ENCODE peak calls at places on chromosomes 6 and 20, in seven cellular contexts. W is astrocyte of the spinal cord, C is skeletal muscle cell, S is lower lobe of right lung, B is uterus, Y is A549, M is mesendoderm. T is an unnamed sample.
A peak's percentile ranks its signal among the peaks of the same experiment; 100 is the strongest.

GRCh38 chr20:47318596-47319516 is 37.6 kb downstream of the ZMYND8 start:
- DNase-seq in W (peak; percentile 82), C (peak; percentile 72), S (peak; percentile 92), B (peak; percentile 81), Y (peak; percentile 61), M (peak; percentile 91), T (peak; percentile 82)

GRCh38 chr20:25053207-25054132 is 4.5 kb downstream of the ACSS1 start:
- DNase-seq in W (peak; percentile 35), C (no peak), S (no peak), B (peak; percentile 70), Y (no peak), M (no peak), T (peak; percentile 81)

GRCh38 chr6:35359346-35359743 is 17.0 kb downstream of the PPARD start:
- DNase-seq in W (no peak), C (no peak), S (no peak), B (no peak), Y (no peak), M (no peak), T (no peak)

GRCh38 chr6:169997187-169997929 is 245.9 kb downstream of the ERMARD start:
- DNase-seq in W (no peak), C (no peak), S (no peak), B (no peak), Y (no peak), M (no peak), T (no peak)

GRCh38 chr20:61953037-61953788 is 112.5 kb downstream of the TAF4 start:
- DNase-seq in W (no peak), C (no peak), S (peak; percentile 19), B (no peak), Y (no peak), M (no peak), T (no peak)

GRCh38 chr6:72589096-72589495 is 32.8 kb upstream of the KCNQ5 start:
- DNase-seq in W (peak; percentile 34), C (no peak), S (no peak), B (no peak), Y (no peak), M (no peak), T (peak; percentile 35)

GRCh38 chr6:127792616-127793015 is 108.2 kb downstream of the THEMIS start:
- DNase-seq in W (no peak), C (no peak), S (no peak), B (no peak), Y (no peak), M (no peak), T (no peak)

GRCh38 chr6:111464184-111464583 is 18.8 kb downstream of the REV3L start:
- DNase-seq in W (no peak), C (no peak), S (no peak), B (no peak), Y (no peak), M (no peak), T (no peak)

GRCh38 chr20:8176276-8176675 is 44.2 kb downstream of the PLCB1 start:
- DNase-seq in W (no peak), C (no peak), S (no peak), B (no peak), Y (no peak), M (no peak), T (no peak)

GRCh38 chr20:20358801-20359200 is 9.1 kb upstream of the INSM1 start:
- DNase-seq in W (no peak), C (no peak), S (no peak), B (no peak), Y (no peak), M (no peak), T (no peak)

GRCh38 chr6:75526502-75527127 is 33.0 kb upstream of the FILIP1 start:
- DNase-seq in W (peak; percentile 73), C (peak; percentile 26), S (no peak), B (peak; percentile 45), Y (peak; percentile 77), M (peak; percentile 62), T (peak; percentile 89)

GRCh38 chr6:75528423-75528822 is 34.8 kb upstream of the FILIP1 start:
- DNase-seq in W (no peak), C (peak; percentile 23), S (no peak), B (no peak), Y (no peak), M (no peak), T (peak; percentile 77)

GRCh38 chr6:75532521-75532920 is 38.9 kb upstream of the FILIP1 start:
- DNase-seq in W (peak; percentile 30), C (no peak), S (no peak), B (no peak), Y (no peak), M (peak; percentile 33), T (peak; percentile 39)

GRCh38 chr6:75531174-75531573 is 37.6 kb upstream of the FILIP1 start:
- DNase-seq in W (no peak), C (no peak), S (no peak), B (no peak), Y (no peak), M (no peak), T (no peak)

GRCh38 chr6:75530696-75531095 is 37.1 kb upstream of the FILIP1 start:
- DNase-seq in W (peak; percentile 4), C (no peak), S (no peak), B (no peak), Y (no peak), M (no peak), T (peak; percentile 90)
- H3K4me3 ChIP-seq in W (no peak overlapping the region), C (no peak overlapping the region), S (no peak overlapping the region), B (no peak overlapping the region), Y (no peak overlapping the region), M (no peak overlapping the region), T (no peak overlapping the region)

GRCh38 chr6:1611322-1611571 is 1.5 kb downstream of the FOXC1 start:
- DNase-seq in W (no peak), C (no peak), S (no peak), B (no peak), Y (peak; percentile 40), M (no peak), T (peak; percentile 53)

GRCh38 chr6:1609662-1610496 is at the start of gene FOXC1:
- DNase-seq in W (peak; percentile 96), C (peak; percentile 71), S (peak; percentile 85), B (peak; percentile 87), Y (peak; percentile 86), M (peak; percentile 80), T (peak; percentile 94)

GRCh38 chr6:1608976-1609661 is 596 bp upstream of the FOXC1 start:
- DNase-seq in W (peak; percentile 20), C (no peak), S (no peak), B (no peak), Y (no peak), M (peak; percentile 63), T (no peak)

GRCh38 chr6:1611572-1612385 is 2.1 kb downstream of the FOXC1 start:
- DNase-seq in W (no peak), C (no peak), S (no peak), B (no peak), Y (peak; percentile 29), M (peak; percentile 22), T (peak; percentile 51)

DNA sequence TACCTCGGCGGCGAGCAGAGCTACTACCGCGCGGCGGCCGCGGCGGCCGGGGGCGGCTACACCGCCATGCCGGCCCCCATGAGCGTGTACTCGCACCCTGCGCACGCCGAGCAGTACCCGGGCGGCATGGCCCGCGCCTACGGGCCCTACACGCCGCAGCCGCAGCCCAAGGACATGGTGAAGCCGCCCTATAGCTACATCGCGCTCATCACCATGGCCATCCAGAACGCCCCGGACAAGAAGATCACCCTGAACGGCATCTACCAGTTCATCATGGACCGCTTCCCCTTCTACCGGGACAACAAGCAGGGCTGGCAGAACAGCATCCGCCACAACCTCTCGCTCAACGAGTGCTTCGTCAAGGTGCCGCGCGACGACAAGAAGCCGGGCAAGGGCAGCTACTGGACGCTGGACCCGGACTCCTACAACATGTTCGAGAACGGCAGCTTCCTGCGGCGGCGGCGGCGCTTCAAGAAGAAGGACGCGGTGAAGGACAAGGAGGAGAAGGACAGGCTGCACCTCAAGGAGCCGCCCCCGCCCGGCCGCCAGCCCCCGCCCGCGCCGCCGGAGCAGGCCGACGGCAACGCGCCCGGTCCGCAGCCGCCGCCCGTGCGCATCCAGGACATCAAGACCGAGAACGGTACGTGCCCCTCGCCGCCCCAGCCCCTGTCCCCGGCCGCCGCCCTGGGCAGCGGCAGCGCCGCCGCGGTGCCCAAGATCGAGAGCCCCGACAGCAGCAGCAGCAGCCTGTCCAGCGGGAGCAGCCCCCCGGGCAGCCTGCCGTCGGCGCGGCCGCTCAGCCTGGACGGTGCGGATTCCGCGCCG is 994 bp downstream of the FOXC1 start:
- DNase-seq in W (no peak), C (no peak), S (no peak), B (no peak), Y (peak; percentile 52), M (no peak), T (peak; percentile 49)
- H3K4me3 ChIP-seq in W (peak overlapping the region; percentile 57), C (peak overlapping the region; percentile 61), S (peak overlapping the region; percentile 70), B (peak overlapping the region; percentile 67), Y (peak overlapping the region; percentile 83), M (peak overlapping the region; percentile 65), T (peak overlapping the region; percentile 72)

DNA sequence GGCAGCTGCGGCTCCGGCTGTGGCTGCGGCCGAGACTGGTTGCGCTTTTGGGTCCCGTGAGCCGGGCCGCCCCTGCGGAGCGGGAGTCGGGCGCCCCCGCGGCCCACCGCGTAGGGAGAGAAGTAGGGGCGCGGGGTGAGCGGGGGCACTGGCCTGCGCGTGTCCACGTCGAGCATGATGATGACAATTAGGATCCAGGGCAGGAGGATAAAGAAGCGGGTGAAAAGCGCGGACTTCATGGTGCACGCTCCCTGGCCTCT is 739 bp downstream of the B3GAT2 start:
- DNase-seq in W (no peak), C (no peak), S (no peak), B (no peak), Y (no peak), M (no peak), T (no peak)
- H3K4me3 ChIP-seq in W (peak overlapping the region; percentile 42), C (peak overlapping the region; percentile 52), S (peak overlapping the region; percentile 62), B (peak overlapping the region; percentile 38), Y (peak overlapping the region; percentile 58), M (no peak overlapping the region), T (peak overlapping the region; percentile 50)

GRCh38 chr20:37567671-37568588 is 40.3 kb upstream of the BLCAP start:
- DNase-seq in W (peak; percentile 4), C (peak; percentile 14), S (no peak), B (no peak), Y (no peak), M (peak; percentile 49), T (peak; percentile 4)

GRCh38 chr20:37567331-37567665 is 39.6 kb upstream of the BLCAP start:
- DNase-seq in W (no peak), C (no peak), S (no peak), B (no peak), Y (no peak), M (no peak), T (no peak)

GRCh38 chr20:37564388-37565133 is 36.9 kb upstream of the BLCAP start:
- DNase-seq in W (peak; percentile 7), C (no peak), S (peak; percentile 56), B (peak; percentile 44), Y (peak; percentile 19), M (peak; percentile 53), T (peak; percentile 18)

GRCh38 chr20:37565134-37565811 is 37.6 kb upstream of the BLCAP start:
- DNase-seq in W (no peak), C (peak; percentile 18), S (no peak), B (no peak), Y (no peak), M (no peak), T (no peak)

DNA sequence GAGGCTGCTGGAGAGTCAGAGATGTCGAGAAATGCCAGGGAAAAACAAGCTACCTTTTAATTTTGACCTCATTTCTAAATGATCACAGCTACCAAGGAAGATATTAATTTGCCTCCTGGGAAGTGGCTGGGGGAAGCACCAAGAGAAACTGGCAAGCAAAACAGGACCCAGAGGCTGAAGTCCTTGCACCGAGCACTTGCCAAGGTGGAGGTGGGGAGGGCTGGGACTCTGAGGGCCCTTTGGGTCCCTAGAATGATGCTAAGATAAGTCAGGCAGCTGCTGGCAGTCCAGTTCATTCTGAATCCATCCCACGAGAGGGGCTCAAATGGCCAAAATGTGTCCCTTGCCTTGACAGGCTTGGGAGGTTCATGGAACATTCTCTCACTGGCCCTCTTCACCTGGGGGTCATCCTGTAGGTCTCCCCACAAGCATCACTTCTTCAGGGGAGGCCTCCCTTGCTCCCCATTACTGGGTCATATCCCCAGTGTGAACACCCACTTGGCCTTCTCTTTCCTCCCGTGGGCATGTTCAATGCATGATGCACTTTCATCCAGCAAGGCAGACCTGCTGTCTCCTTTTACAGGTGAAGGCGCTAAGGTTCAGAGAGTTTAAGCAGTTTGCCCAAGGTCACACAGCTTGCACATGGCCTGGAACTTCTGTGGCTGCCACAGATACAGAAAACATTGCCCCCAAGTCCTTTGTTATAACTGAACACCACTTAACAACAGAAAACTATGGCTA is 39.1 kb upstream of the BLCAP start:
- DNase-seq in W (no peak), C (no peak), S (no peak), B (no peak), Y (no peak), M (no peak), T (no peak)
- H3K4me3 ChIP-seq in W (no peak overlapping the region), C (no peak overlapping the region), S (no peak overlapping the region), B (no peak overlapping the region), Y (no peak overlapping the region), M (no peak overlapping the region), T (no peak overlapping the region)